ENCODE peak calls at places on chromosomes 6 and 20, in ten cellular contexts. K is mammary epithelial cell; A is GM23248; J is left lung; Z is PC-3; D is psoas muscle; G is adrenal gland; C is heart left ventricle; U is CD8-positive, alpha-beta memory T cell; B is ovary. W is an unnamed sample.

GRCh38 chr6:150189176-150189575 is 46.3 kb downstream of the PPP1R14C start:
- DNase-seq in K (no peak), A (no peak), J (no peak), Z (no peak), D (no peak), G (no peak), C (no peak), U (no peak), B (no peak), W (no peak)

GRCh38 chr6:20186981-20187380 is 25.3 kb downstream of the MBOAT1 start:
- DNase-seq in K (no peak), A (peak; percentile 82), J (no peak), Z (no peak), D (no peak), G (no peak), C (no peak), U (no peak), B (no peak), W (no peak)

GRCh38 chr20:19692685-19693119 is 65.4 kb upstream of the RIN2 start:
- DNase-seq in K (peak; percentile 65), A (peak; percentile 58), J (peak; percentile 34), Z (peak; percentile 82), D (peak; percentile 75), G (peak; percentile 36), C (peak; percentile 55), U (no peak), B (peak; percentile 64), W (no peak)

GRCh38 chr6:132298344-132298949 is 102.8 kb downstream of the MOXD1 start:
- DNase-seq in K (peak; percentile 23), A (peak; percentile 64), J (no peak), Z (peak; percentile 60), D (no peak), G (peak; percentile 49), C (no peak), U (no peak), B (no peak), W (peak; percentile 10)

GRCh38 chr6:137680678-137681346 is 186.2 kb upstream of the TNFAIP3 start:
- DNase-seq in K (no peak), A (no peak), J (no peak), Z (peak; percentile 4), D (no peak), G (no peak), C (no peak), U (no peak), B (no peak), W (no peak)

GRCh38 chr6:99189823-99190721 is 159.4 kb downstream of the FAXC start:
- DNase-seq in K (no peak), A (no peak), J (no peak), Z (no peak), D (no peak), G (no peak), C (no peak), U (no peak), B (no peak), W (no peak)

GRCh38 chr6:104940881-104941693 is 15.8 kb upstream of the LIN28B start:
- DNase-seq in K (peak; percentile 7), A (peak; percentile 66), J (no peak), Z (peak; percentile 16), D (peak; percentile 63), G (peak; percentile 23), C (no peak), U (no peak), B (no peak), W (peak; percentile 8)

GRCh38 chr20:47927385-47927851 is 142.1 kb upstream of the SULF2 start:
- DNase-seq in K (peak; percentile 100), A (peak; percentile 60), J (no peak), Z (peak; percentile 90), D (no peak), G (peak; percentile 30), C (no peak), U (no peak), B (no peak), W (no peak)

GRCh38 chr6:680666-681374 is 12.1 kb downstream of the EXOC2 start:
- DNase-seq in K (peak; percentile 54), A (no peak), J (no peak), Z (no peak), D (no peak), G (no peak), C (no peak), U (no peak), B (no peak), W (no peak)

DNA sequence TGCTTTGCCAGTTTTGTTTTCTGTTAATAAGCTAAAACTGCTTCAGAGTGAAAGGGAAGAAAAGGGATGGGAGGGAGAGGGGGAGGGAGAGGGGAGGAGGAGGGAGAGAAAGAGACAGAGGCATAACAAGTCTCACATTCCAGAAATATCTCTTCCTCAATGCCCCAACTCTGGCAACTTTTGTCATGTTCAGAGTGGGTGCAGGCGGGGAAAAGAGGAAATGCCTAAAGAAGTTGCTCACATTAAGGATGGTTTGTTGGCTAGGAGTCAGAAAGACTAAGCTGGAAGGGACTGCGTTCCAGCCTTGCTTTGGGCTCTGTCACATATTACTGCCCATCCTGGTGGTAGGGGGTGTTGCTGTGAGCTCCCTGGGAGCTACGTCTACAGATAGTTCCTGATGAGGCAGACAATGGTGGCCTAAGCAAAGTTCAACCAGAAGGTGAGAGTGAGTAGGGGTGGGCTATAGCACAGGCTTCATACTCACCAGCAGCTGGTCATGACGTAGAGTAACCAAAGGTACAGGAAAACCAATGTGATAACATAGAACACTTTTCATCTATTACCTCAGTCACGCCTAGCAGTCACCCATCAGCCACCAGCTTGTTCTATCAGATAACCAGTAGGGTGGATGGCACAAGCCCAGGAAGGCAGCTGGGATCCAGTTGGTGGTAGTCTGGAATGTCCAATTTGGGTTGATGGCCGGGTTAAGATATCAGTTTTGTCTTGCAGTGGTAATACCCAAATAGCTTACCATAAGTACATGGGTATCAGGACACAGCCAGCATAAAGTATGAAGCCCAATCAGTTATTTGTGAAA is 2.1 kb downstream of the TSPYL4 start:
- DNase-seq in K (peak; percentile 42), A (peak; percentile 89), J (no peak), Z (no peak), D (no peak), G (no peak), C (peak; percentile 24), U (no peak), B (no peak), W (no peak)
- H3K4me1 ChIP-seq in K (peaks cover 36% of the 10 kb centered on the region), A (peaks cover 55% of the 10 kb centered on the region), J (peaks cover 33% of the 10 kb centered on the region), Z (peaks cover 28% of the 10 kb centered on the region), D (peaks cover 24% of the 10 kb centered on the region), G (peaks cover 79% of the 10 kb centered on the region), C (peaks cover 55% of the 10 kb centered on the region), U (peaks cover 41% of the 10 kb centered on the region), B (peaks cover 16% of the 10 kb centered on the region), W (peaks cover 27% of the 10 kb centered on the region)

DNA sequence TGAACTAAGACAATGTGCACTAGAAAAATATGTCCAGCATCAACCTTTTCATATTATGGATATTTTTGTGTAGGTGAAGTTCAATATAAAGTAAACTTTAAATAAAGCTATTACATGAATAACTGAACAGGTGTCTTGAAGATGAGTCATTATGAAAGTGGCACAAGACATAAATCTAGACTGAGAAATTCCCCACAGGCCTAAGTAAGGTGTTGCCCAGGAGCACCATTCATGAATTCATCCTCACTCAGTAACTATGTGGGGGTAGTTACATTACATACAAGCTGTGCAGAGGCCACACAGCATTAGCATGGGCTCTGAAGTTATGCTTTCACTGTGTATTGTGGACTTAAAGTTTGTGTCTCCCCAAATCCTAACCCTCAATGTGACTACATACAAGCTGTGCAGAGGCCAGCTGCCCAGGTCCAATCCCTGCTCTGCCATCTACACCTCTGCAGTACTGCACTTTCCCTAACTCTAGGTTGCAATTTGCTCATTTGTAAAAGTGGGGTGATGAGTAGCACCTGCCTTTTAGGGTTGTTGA is 65.9 kb downstream of the BCAS1 start:
- DNase-seq in K (peak; percentile 1), A (no peak), J (no peak), Z (no peak), D (no peak), G (no peak), C (no peak), U (no peak), B (no peak), W (no peak)
- H3K27ac ChIP-seq in K (no peak overlapping the region), A (no peak overlapping the region), J (no peak overlapping the region), Z (no peak overlapping the region), D (no peak overlapping the region), G (no peak overlapping the region), C (no peak overlapping the region), U (no peak overlapping the region), B (no peak overlapping the region), W (no peak overlapping the region)

GRCh38 chr6:106192824-106193223 is 106.7 kb downstream of the PRDM1 start:
- DNase-seq in K (peak; percentile 75), A (peak; percentile 66), J (no peak), Z (peak; percentile 48), D (no peak), G (no peak), C (no peak), U (no peak), B (no peak), W (no peak)
- H3K4me1 ChIP-seq in K (peaks cover 30% of the 10 kb centered on the region), A (peaks cover 48% of the 10 kb centered on the region), J (no peaks in the 10 kb centered on the region), Z (peaks cover 35% of the 10 kb centered on the region), D (no peaks in the 10 kb centered on the region), G (no peaks in the 10 kb centered on the region), C (peaks cover 16% of the 10 kb centered on the region), U (peaks cover 45% of the 10 kb centered on the region), B (no peaks in the 10 kb centered on the region), W (peaks cover 34% of the 10 kb centered on the region)

DNA sequence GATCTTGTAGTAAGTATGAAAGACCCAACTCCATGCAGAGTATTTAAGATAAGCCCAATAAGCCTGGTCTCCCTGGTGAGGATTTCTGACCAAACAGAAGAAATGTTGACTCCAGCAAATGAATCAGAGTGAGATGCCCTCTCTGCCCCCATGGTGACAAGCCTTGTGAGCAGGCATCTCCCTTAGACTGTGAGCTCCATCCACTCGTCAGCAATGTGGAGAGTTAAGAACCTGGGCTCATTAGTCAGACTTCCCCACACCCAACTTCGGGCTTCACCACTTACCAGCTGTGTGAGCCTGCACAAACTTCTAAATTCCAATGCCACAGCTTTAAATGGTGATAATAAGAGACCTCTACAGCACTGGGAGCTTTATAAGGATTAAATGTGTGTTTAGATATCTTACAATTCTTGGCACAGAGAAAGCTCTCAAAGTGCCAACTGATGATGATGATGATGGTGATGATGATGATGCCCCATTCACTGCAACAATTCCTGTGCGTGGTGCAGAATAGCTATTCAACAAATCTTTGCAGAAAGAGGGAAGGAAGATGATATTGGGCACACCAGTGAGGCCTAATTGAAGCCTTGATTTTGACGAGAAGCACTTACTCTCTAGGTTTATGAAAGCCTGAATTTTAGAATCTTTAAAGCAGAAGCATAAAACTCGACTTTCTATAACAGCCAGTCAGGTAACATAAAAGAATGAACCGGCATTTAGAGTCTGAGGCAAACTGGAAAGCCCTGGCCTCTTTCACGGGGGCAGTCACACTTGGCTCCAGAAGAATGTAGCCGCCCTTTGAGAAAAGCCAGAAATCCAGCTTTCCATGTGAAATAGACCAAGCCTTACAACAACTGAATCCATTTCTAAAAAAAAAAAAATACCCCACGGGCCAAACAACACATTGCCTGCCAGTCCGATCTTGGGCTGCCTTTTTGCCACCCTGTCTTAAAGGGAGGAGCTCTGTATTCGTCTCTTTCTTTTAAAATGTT is 253.2 kb upstream of the TAB2 start:
- DNase-seq in K (no peak), A (peak; percentile 39), J (no peak), Z (no peak), D (no peak), G (no peak), C (no peak), U (no peak), B (no peak), W (no peak)
- H3K27ac ChIP-seq in K (no peak overlapping the region), A (no peak overlapping the region), J (no peak overlapping the region), Z (no peak overlapping the region), D (no peak overlapping the region), G (no peak overlapping the region), C (no peak overlapping the region), U (no peak overlapping the region), B (no peak overlapping the region), W (no peak overlapping the region)

GRCh38 chr6:14873781-14874446 is 372.0 kb upstream of the JARID2 start:
- DNase-seq in K (no peak), A (no peak), J (no peak), Z (no peak), D (no peak), G (no peak), C (no peak), U (no peak), B (no peak), W (no peak)
- H3K4me1 ChIP-seq in K (peaks cover 8% of the 10 kb centered on the region), A (peaks cover 15% of the 10 kb centered on the region), J (no peaks in the 10 kb centered on the region), Z (peaks cover 19% of the 10 kb centered on the region), D (peaks cover 39% of the 10 kb centered on the region), G (peaks cover 4% of the 10 kb centered on the region), C (peaks cover 40% of the 10 kb centered on the region), U (peaks cover 20% of the 10 kb centered on the region), B (no peaks in the 10 kb centered on the region), W (peaks cover 16% of the 10 kb centered on the region)